ENCODE peak calls at places on chromosomes 13 and 19, in eight cellular contexts. V is substantia nigra, B is HS-27A, J is upper lobe of left lung, O is left kidney, R is nucleus accumbens, Q is GM03348, T is IMR-90. A is an unnamed sample.
A peak's percentile ranks its signal among the peaks of the same experiment; 100 is the strongest.

GRCh38 chr13:50124536-50125305 is 109.5 kb downstream of the KCNRG start:
- DNase-seq in J (peak; percentile 98), R (peak; percentile 79), B (peak; percentile 35), O (peak; percentile 84), V (no peak), T (peak; percentile 56), Q (peak; percentile 59), A (no peak)

GRCh38 chr19:24159707-24160106 is 72.7 kb downstream of the ZNF254 start:
- DNase-seq in T (peak; percentile 17), O (peak; percentile 44), J (no peak), R (no peak), B (no peak), Q (no peak), V (no peak), A (no peak)

GRCh38 chr13:105642511-105642958 is 892.9 kb downstream of the EFNB2 start:
- DNase-seq in O (no peak), V (no peak), J (no peak), B (no peak), T (peak; percentile 7), R (no peak), Q (no peak), A (no peak)

GRCh38 chr13:30671271-30671815 is 53.6 kb downstream of the USPL1 start:
- DNase-seq in J (no peak), V (no peak), B (no peak), T (no peak), Q (no peak), O (no peak), R (no peak), A (no peak)

GRCh38 chr19:858284-858683 is 1.2 kb upstream of the CFD start:
- DNase-seq in J (no peak), T (no peak), R (no peak), V (no peak), B (no peak), Q (no peak), O (no peak), A (no peak)

GRCh38 chr19:8261881-8262280 is 46.3 kb downstream of the CD320 start:
- DNase-seq in Q (no peak), O (no peak), J (peak; percentile 81), R (no peak), T (no peak), V (no peak), B (no peak), A (no peak)

GRCh38 chr19:4575267-4575793 is 15.8 kb upstream of the SEMA6B start:
- DNase-seq in Q (peak; percentile 95), T (peak; percentile 89), B (peak; percentile 91), V (no peak), O (peak; percentile 79), J (no peak), R (no peak), A (no peak)

GRCh38 chr13:40064723-40065122 is 409.3 kb downstream of the COG6 start:
- DNase-seq in R (no peak), B (peak; percentile 63), O (no peak), Q (peak; percentile 79), J (no peak), T (peak; percentile 1), V (no peak), A (no peak)

GRCh38 chr13:75326173-75327131 is 155.5 kb downstream of the TBC1D4 start:
- DNase-seq in B (no peak), R (no peak), Q (no peak), O (peak; percentile 28), J (peak; percentile 34), V (no peak), T (peak; percentile 53), A (no peak)

GRCh38 chr13:79405831-79406596 is at the start of gene RBM26:
- DNase-seq in B (peak; percentile 80), Q (peak; percentile 93), R (peak; percentile 88), J (peak; percentile 91), V (peak; percentile 79), T (peak; percentile 94), O (peak; percentile 98), A (peak; percentile 83)

GRCh38 chr13:114027046-114027760 is 53.3 kb upstream of the C13orf46 start:
- DNase-seq in O (no peak), J (peak; percentile 88), B (no peak), Q (peak; percentile 62), R (no peak), T (peak; percentile 69), V (no peak), A (no peak)

A was measured in RWPE2.